ENCODE peak calls at places on chromosomes 11 and 22, in seven cellular contexts. One of them, this sample, is unnamed.

GRCh38 chr11:64711944-64712306 is 11.1 kb downstream of the NRXN2 start:
- DNase-seq in Calu3: no peak
- DNase-seq in NCI-H748 treated with DMSO at 0.1 percent for 48 hours: no peak
- DNase-seq in body of pancreas: no peak
- DNase-seq in stimulated activated CD8-positive, alpha-beta memory T cell treated with anti-CD3 and anti-CD28 coated beads, Interleukin-2, amount 100 ng/mL, for 1 hour: no peak
- DNase-seq in transverse colon: no peak
- DNase-seq in HTR-8/SVneo: no peak
- DNase-seq in this sample: no peak

GRCh38 chr11:134223066-134223465 is 701 bp downstream of the NCAPD3 start:
- DNase-seq in NCI-H748 treated with DMSO at 0.1 percent for 48 hours: no peak
- DNase-seq in transverse colon: no peak
- DNase-seq in HTR-8/SVneo: no peak
- DNase-seq in stimulated activated CD8-positive, alpha-beta memory T cell treated with anti-CD3 and anti-CD28 coated beads, Interleukin-2, amount 100 ng/mL, for 1 hour: no peak
- DNase-seq in body of pancreas: no peak
- DNase-seq in Calu3: no peak
- DNase-seq in this sample: no peak

GRCh38 chr11:20762112-20762511 is 92.7 kb downstream of the NELL1 start:
- DNase-seq in NCI-H748 treated with DMSO at 0.1 percent for 48 hours: peak; percentile 99
- DNase-seq in HTR-8/SVneo: no peak
- DNase-seq in Calu3: no peak
- DNase-seq in body of pancreas: no peak
- DNase-seq in stimulated activated CD8-positive, alpha-beta memory T cell treated with anti-CD3 and anti-CD28 coated beads, Interleukin-2, amount 100 ng/mL, for 1 hour: no peak
- DNase-seq in transverse colon: no peak
- DNase-seq in this sample: no peak

GRCh38 chr22:22943521-22944267 is 56.1 kb downstream of the IGLL5 start:
- DNase-seq in HTR-8/SVneo: no peak
- DNase-seq in body of pancreas: no peak
- DNase-seq in transverse colon: peak; percentile 7
- DNase-seq in NCI-H748 treated with DMSO at 0.1 percent for 48 hours: no peak
- DNase-seq in Calu3: no peak
- DNase-seq in stimulated activated CD8-positive, alpha-beta memory T cell treated with anti-CD3 and anti-CD28 coated beads, Interleukin-2, amount 100 ng/mL, for 1 hour: no peak
- DNase-seq in this sample: no peak

GRCh38 chr11:46361283-46362145 is 14.3 kb downstream of the DGKZ start:
- DNase-seq in Calu3: no peak
- DNase-seq in body of pancreas: peak; percentile 58
- DNase-seq in stimulated activated CD8-positive, alpha-beta memory T cell treated with anti-CD3 and anti-CD28 coated beads, Interleukin-2, amount 100 ng/mL, for 1 hour: no peak
- DNase-seq in HTR-8/SVneo: no peak
- DNase-seq in NCI-H748 treated with DMSO at 0.1 percent for 48 hours: no peak
- DNase-seq in transverse colon: peak; percentile 56
- DNase-seq in this sample: peak; percentile 69

GRCh38 chr11:1267441-1268100 is 41.9 kb downstream of the TOLLIP start:
- DNase-seq in HTR-8/SVneo: no peak
- DNase-seq in stimulated activated CD8-positive, alpha-beta memory T cell treated with anti-CD3 and anti-CD28 coated beads, Interleukin-2, amount 100 ng/mL, for 1 hour: no peak
- DNase-seq in body of pancreas: peak; percentile 55
- DNase-seq in Calu3: no peak
- DNase-seq in NCI-H748 treated with DMSO at 0.1 percent for 48 hours: no peak
- DNase-seq in transverse colon: no peak
- DNase-seq in this sample: no peak

GRCh38 chr11:74689666-74690065 is 41.6 kb downstream of the CHRDL2 start:
- DNase-seq in NCI-H748 treated with DMSO at 0.1 percent for 48 hours: no peak
- DNase-seq in Calu3: no peak
- DNase-seq in body of pancreas: no peak
- DNase-seq in stimulated activated CD8-positive, alpha-beta memory T cell treated with anti-CD3 and anti-CD28 coated beads, Interleukin-2, amount 100 ng/mL, for 1 hour: no peak
- DNase-seq in transverse colon: no peak
- DNase-seq in HTR-8/SVneo: no peak
- DNase-seq in this sample: no peak

GRCh38 chr22:43126506-43127165 is 16.1 kb downstream of the BIK start:
- DNase-seq in body of pancreas: peak; percentile 43
- DNase-seq in HTR-8/SVneo: peak; percentile 96
- DNase-seq in stimulated activated CD8-positive, alpha-beta memory T cell treated with anti-CD3 and anti-CD28 coated beads, Interleukin-2, amount 100 ng/mL, for 1 hour: no peak
- DNase-seq in Calu3: peak; percentile 94
- DNase-seq in transverse colon: peak; percentile 72
- DNase-seq in NCI-H748 treated with DMSO at 0.1 percent for 48 hours: no peak
- DNase-seq in this sample: no peak

GRCh38 chr22:30227438-30228228 is 18.9 kb downstream of the LIF start:
- DNase-seq in transverse colon: no peak
- DNase-seq in HTR-8/SVneo: no peak
- DNase-seq in NCI-H748 treated with DMSO at 0.1 percent for 48 hours: no peak
- DNase-seq in Calu3: no peak
- DNase-seq in stimulated activated CD8-positive, alpha-beta memory T cell treated with anti-CD3 and anti-CD28 coated beads, Interleukin-2, amount 100 ng/mL, for 1 hour: no peak
- DNase-seq in body of pancreas: no peak
- DNase-seq in this sample: no peak

GRCh38 chr11:88015170-88015569 is 160.1 kb downstream of the RAB38 start:
- DNase-seq in transverse colon: no peak
- DNase-seq in NCI-H748 treated with DMSO at 0.1 percent for 48 hours: no peak
- DNase-seq in body of pancreas: no peak
- DNase-seq in HTR-8/SVneo: no peak
- DNase-seq in Calu3: no peak
- DNase-seq in stimulated activated CD8-positive, alpha-beta memory T cell treated with anti-CD3 and anti-CD28 coated beads, Interleukin-2, amount 100 ng/mL, for 1 hour: no peak
- DNase-seq in this sample: no peak

GRCh38 chr11:70549796-70550195 is 151.5 kb downstream of the CTTN start:
- DNase-seq in HTR-8/SVneo: no peak
- DNase-seq in NCI-H748 treated with DMSO at 0.1 percent for 48 hours: no peak
- DNase-seq in body of pancreas: no peak
- DNase-seq in stimulated activated CD8-positive, alpha-beta memory T cell treated with anti-CD3 and anti-CD28 coated beads, Interleukin-2, amount 100 ng/mL, for 1 hour: no peak
- DNase-seq in Calu3: no peak
- DNase-seq in transverse colon: no peak
- DNase-seq in this sample: no peak

GRCh38 chr11:94133752-94134151 is 5.1 kb downstream of the PANX1 start:
- DNase-seq in stimulated activated CD8-positive, alpha-beta memory T cell treated with anti-CD3 and anti-CD28 coated beads, Interleukin-2, amount 100 ng/mL, for 1 hour: no peak
- DNase-seq in NCI-H748 treated with DMSO at 0.1 percent for 48 hours: no peak
- DNase-seq in HTR-8/SVneo: no peak
- DNase-seq in Calu3: no peak
- DNase-seq in transverse colon: no peak
- DNase-seq in body of pancreas: no peak
- DNase-seq in this sample: no peak